ENCODE peak calls at places on chromosomes 6 and 20, in nine cellular contexts. F is omental fat pad, J is EH, T is sciatic nerve, E is HEK293T, S is tibial artery, X is amniotic epithelial cell, L is H4, M is retina. O is an unnamed sample.

GRCh38 chr20:309306-309840 is 12.0 kb downstream of the ZCCHC3 start:
- DNase-seq in F (no peak), J (peak; percentile 66), T (no peak), E (no peak), S (no peak), X (peak; percentile 48), L (no peak), M (no peak), O (no peak)

GRCh38 chr6:35041086-35041855 is 99.9 kb downstream of the TCP11 start:
- DNase-seq in F (no peak), J (no peak), T (no peak), E (no peak), S (peak; percentile 17), X (no peak), L (no peak), M (no peak), O (no peak)

GRCh38 chr6:162833776-162834175 is 106.0 kb downstream of the PACRG start:
- DNase-seq in F (no peak), J (no peak), T (no peak), E (no peak), S (no peak), X (no peak), L (no peak), M (no peak), O (no peak)

GRCh38 chr20:44074252-44075151 is 112.5 kb downstream of the JPH2 start:
- DNase-seq in F (no peak), J (peak; percentile 74), T (peak; percentile 13), E (no peak), S (peak; percentile 3), X (peak; percentile 49), L (no peak), M (no peak), O (no peak)

GRCh38 chr20:17590245-17590644 is 20.4 kb downstream of the DSTN start:
- DNase-seq in F (no peak), J (peak; percentile 25), T (no peak), E (no peak), S (no peak), X (peak; percentile 33), L (no peak), M (no peak), O (no peak)

GRCh38 chr6:28648878-28649375 is 123.2 kb downstream of the GPX5 start:
- DNase-seq in F (no peak), J (peak; percentile 17), T (no peak), E (no peak), S (no peak), X (no peak), L (no peak), M (no peak), O (no peak)

GRCh38 chr20:18904624-18905023 is 91.0 kb downstream of the SCP2D1 start:
- DNase-seq in F (no peak), J (peak; percentile 6), T (no peak), E (no peak), S (peak; percentile 26), X (no peak), L (no peak), M (peak; percentile 19), O (peak; percentile 18)

GRCh38 chr20:8578191-8578690 is 446.2 kb downstream of the PLCB1 start:
- DNase-seq in F (no peak), J (no peak), T (no peak), E (no peak), S (no peak), X (no peak), L (no peak), M (no peak), O (no peak)

GRCh38 chr20:56237337-56237736 is 11.2 kb upstream of the MC3R start:
- DNase-seq in F (no peak), J (no peak), T (no peak), E (no peak), S (no peak), X (peak; percentile 54), L (no peak), M (no peak), O (no peak)

GRCh38 chr6:169701218-169701952 is 444 bp downstream of the WDR27 start:
- DNase-seq in F (no peak), J (no peak), T (peak; percentile 66), E (peak; percentile 42), S (no peak), X (no peak), L (no peak), M (no peak), O (no peak)

GRCh38 chr6:106886444-106886843 is 88.1 kb downstream of the CD24 start:
- DNase-seq in F (no peak), J (no peak), T (no peak), E (no peak), S (no peak), X (no peak), L (no peak), M (no peak), O (no peak)

GRCh38 chr20:58141971-58142842 is 86.2 kb downstream of the ANKRD60 start:
- DNase-seq in F (no peak), J (no peak), T (no peak), E (no peak), S (no peak), X (no peak), L (no peak), M (no peak), O (no peak)